ENCODE peak calls at places on chromosomes 16 and 17, in five cellular contexts. X is neural progenitor cell; A is AG04450; Y is CD8-positive, alpha-beta T cell; G is H9. N is an unnamed sample.

GRCh38 chr17:67525239-67526135 is 148.4 kb downstream of the PITPNC1 start:
- DNase-seq in G (peak; percentile 19), Y (no peak), A (no peak), X (no peak), N (no peak)

GRCh38 chr16:75385507-75386152 is 47.7 kb downstream of the CFDP1 start:
- DNase-seq in Y (no peak), A (peak; percentile 79), G (no peak), X (peak; percentile 66), N (no peak)

GRCh38 chr17:16439867-16440351 is 24.5 kb downstream of the TRPV2 start:
- DNase-seq in Y (no peak), A (no peak), G (no peak), X (no peak), N (no peak)

GRCh38 chr17:15171433-15172047 is 93.6 kb downstream of the PMP22 start:
- DNase-seq in A (peak; percentile 55), Y (no peak), G (peak; percentile 91), X (peak; percentile 79), N (peak; percentile 26)

GRCh38 chr16:86783626-86784266 is 205.4 kb downstream of the FOXL1 start:
- DNase-seq in Y (no peak), X (no peak), G (no peak), A (no peak), N (no peak)

GRCh38 chr16:4664538-4665418 is 28.6 kb upstream of the NUDT16L1 start:
- DNase-seq in G (peak; percentile 49), X (no peak), A (no peak), Y (no peak), N (no peak)

GRCh38 chr17:3916013-3916696 is at the start of gene P2RX1:
- DNase-seq in Y (no peak), X (no peak), A (no peak), G (no peak), N (no peak)

GRCh38 chr16:46629331-46629843 is 8.2 kb upstream of the SHCBP1 start:
- DNase-seq in X (peak; percentile 41), Y (no peak), G (peak; percentile 63), A (no peak), N (no peak)

GRCh38 chr17:52297230-52298010 is 138.9 kb upstream of the CA10 start:
- DNase-seq in A (no peak), X (peak; percentile 5), G (no peak), Y (no peak), N (no peak)

GRCh38 chr16:35431829-35432663 is 1972.6 kb downstream of the TP53TG3F start:
- DNase-seq in A (no peak), Y (no peak), X (no peak), G (no peak), N (no peak)

GRCh38 chr17:38415250-38416194 is 12.7 kb upstream of the ARHGAP23 start:
- DNase-seq in X (peak; percentile 61), G (peak; percentile 89), Y (no peak), A (peak; percentile 26), N (no peak)

GRCh38 chr17:48241131-48241591 is 133.6 kb downstream of the SNX11 start:
- DNase-seq in X (no peak), Y (no peak), G (no peak), A (no peak), N (no peak)

GRCh38 chr17:29019475-29020181 is 13.8 kb upstream of the SEZ6 start:
- DNase-seq in Y (no peak), G (peak; percentile 74), A (no peak), X (peak; percentile 63), N (no peak)

GRCh38 chr17:50187741-50188520 is 13.5 kb downstream of the COL1A1 start:
- DNase-seq in A (no peak), G (no peak), X (no peak), Y (no peak), N (no peak)

GRCh38 chr16:49855280-49855821 is 561 bp downstream of the ZNF423 start:
- DNase-seq in A (peak; percentile 4), X (peak; percentile 96), Y (peak; percentile 21), G (peak; percentile 86), N (peak; percentile 48)

GRCh38 chr16:55871411-55872038 is 3.6 kb downstream of the CES5A start:
- DNase-seq in G (no peak), Y (no peak), A (no peak), X (no peak), N (no peak)

GRCh38 chr17:61731330-61731729 is 132.0 kb downstream of the BRIP1 start:
- DNase-seq in Y (no peak), X (no peak), A (no peak), G (no peak), N (no peak)

GRCh38 chr16:71383054-71383773 is 24.7 kb downstream of the CALB2 start:
- DNase-seq in Y (no peak), X (peak; percentile 43), G (peak; percentile 45), A (no peak), N (no peak)

GRCh38 chr17:78406396-78406795 is 27.9 kb downstream of the PGS1 start:
- DNase-seq in A (no peak), G (no peak), Y (no peak), X (no peak), N (no peak)

GRCh38 chr16:85897384-85897783 is 1.6 kb upstream of the IRF8 start:
- DNase-seq in G (no peak), Y (no peak), X (no peak), A (no peak), N (no peak)

GRCh38 chr16:15689290-15689689 is 39.2 kb downstream of the NDE1 start:
- DNase-seq in Y (no peak), A (no peak), G (no peak), X (no peak), N (no peak)

GRCh38 chr16:9300252-9300651 is 208.8 kb downstream of the HAPSTR1 start:
- DNase-seq in G (no peak), A (no peak), X (no peak), Y (no peak), N (no peak)

GRCh38 chr17:17188586-17188985 is 17.5 kb downstream of the PLD6 start:
- DNase-seq in X (no peak), A (no peak), G (no peak), Y (no peak), N (no peak)

GRCh38 chr17:56160395-56160889 is 7.2 kb downstream of the ANKFN1 start:
- DNase-seq in A (no peak), X (no peak), Y (no peak), G (no peak), N (no peak)

GRCh38 chr17:3773511-3773910 is 27.5 kb downstream of the ITGAE start:
- DNase-seq in A (peak; percentile 34), G (no peak), Y (no peak), X (no peak), N (no peak)

GRCh38 chr16:66265106-66265415 is 101.4 kb upstream of the CDH5 start:
- DNase-seq in G (no peak), X (no peak), A (no peak), Y (no peak), N (no peak)

GRCh38 chr16:77500286-77500598 is 65.4 kb upstream of the ADAMTS18 start:
- DNase-seq in X (no peak), Y (no peak), A (no peak), G (peak; percentile 41), N (no peak)

GRCh38 chr17:27888945-27889344 is 4.2 kb downstream of the LYRM9 start:
- DNase-seq in Y (no peak), G (peak; percentile 87), X (peak; percentile 85), A (no peak), N (no peak)
- H3K27ac ChIP-seq in Y (no peak overlapping the region), G (no peak overlapping the region), X (no peak overlapping the region), A (no peak overlapping the region), N (no peak overlapping the region)

GRCh38 chr17:34974794-34975428 is 5.4 kb upstream of the LIG3 start:
- DNase-seq in A (no peak), Y (no peak), X (no peak), G (no peak), N (no peak)
- H3K27ac ChIP-seq in A (no peak overlapping the region), Y (no peak overlapping the region), X (no peak overlapping the region), G (no peak overlapping the region), N (no peak overlapping the region)

DNA sequence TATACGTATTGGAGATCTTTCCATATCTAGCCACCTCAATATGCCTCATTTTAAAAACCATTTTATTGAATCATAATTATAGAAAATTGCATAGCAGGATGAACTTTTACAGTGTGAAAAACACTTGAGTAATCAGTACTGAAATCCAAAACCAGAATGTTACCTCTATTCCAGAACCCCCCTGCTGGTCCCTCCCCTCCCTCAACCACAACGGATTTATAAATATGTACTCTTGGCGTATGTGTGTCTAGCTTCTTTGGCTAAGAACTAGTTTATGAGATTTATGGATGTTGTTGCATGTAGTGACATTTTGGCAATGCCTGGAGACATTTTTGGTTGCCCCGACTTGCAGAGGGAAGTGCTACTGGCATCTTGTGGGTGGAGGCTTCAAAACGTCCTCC is 23.4 kb downstream of the ITPRIPL2 start:
- DNase-seq in A (no peak), G (no peak), Y (no peak), X (no peak), N (no peak)
- H3K27ac ChIP-seq in A (peak overlapping the region; percentile 48), G (no peak overlapping the region), Y (no peak overlapping the region), X (no peak overlapping the region), N (no peak overlapping the region)

DNA sequence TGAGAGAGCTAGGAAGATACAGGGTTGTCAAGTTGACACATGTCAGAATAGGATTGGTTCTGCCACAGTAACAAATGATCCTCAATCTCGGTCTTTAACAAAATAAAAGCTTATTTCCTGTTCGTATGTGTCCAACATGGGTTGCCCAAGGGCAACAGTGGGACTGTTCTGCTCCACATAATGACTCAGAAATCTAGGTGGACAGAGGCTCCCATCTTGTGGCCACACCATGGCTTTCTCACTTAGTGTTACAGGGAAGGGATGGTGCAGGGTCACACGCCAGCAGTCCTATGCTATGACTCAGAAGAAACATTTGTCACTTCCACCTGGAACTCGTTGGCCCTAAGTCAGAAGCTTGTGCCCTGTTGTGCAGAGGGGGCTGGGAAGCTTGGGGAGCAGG is 364.9 kb downstream of the SNX29 start:
- DNase-seq in A (no peak), X (no peak), Y (no peak), G (no peak), N (no peak)
- H3K27ac ChIP-seq in A (peak overlapping the region; percentile 39), X (no peak overlapping the region), Y (no peak overlapping the region), G (no peak overlapping the region), N (no peak overlapping the region)

DNA sequence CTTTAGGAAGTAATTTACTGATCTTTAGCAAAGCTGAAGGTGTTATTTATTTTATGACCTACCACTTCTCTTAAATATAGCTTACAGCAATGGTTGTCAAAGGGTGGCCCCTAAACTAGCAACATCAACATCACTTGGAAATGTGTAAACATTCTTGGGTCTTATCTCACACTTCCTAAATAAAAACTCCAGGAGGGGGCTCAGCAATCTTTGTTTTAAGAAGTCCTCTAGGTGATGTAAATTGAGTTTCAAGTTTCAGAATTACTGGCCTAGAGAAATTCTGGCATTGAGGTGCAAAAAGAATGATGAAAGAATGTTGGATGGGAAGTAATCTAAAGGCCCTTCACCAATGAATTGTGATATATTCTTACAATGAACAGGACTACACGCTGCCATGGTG is 142.3 kb downstream of the HS3ST4 start:
- DNase-seq in G (no peak), X (no peak), Y (no peak), A (no peak), N (no peak)
- H3K27ac ChIP-seq in G (no peak overlapping the region), X (no peak overlapping the region), Y (no peak overlapping the region), A (no peak overlapping the region), N (no peak overlapping the region)

DNA sequence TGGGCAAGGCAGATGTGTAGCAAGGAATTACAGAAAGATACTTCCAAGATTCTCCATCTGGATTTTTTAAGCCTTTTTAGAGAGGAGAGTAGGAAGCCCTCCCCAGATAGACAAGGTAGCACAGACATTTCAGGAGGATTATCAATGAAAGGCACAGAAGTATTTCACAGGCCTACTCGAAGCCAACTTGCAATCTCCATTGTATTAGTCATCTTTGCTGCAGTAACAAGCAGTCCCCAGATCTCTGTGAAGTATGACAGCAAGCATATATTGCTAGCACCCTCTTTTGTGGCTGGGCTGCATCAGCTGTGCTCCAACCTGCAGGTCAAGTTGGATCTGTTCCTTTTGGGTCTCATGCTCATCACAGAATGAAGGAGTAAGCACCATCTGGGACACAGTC is 101.6 kb downstream of the MAF start:
- DNase-seq in Y (no peak), G (no peak), A (no peak), X (no peak), N (no peak)
- H3K27ac ChIP-seq in Y (no peak overlapping the region), G (no peak overlapping the region), A (no peak overlapping the region), X (no peak overlapping the region), N (no peak overlapping the region)

GRCh38 chr16:69741519-69741918 is 13.2 kb downstream of the NOB1 start:
- DNase-seq in X (no peak), A (no peak), Y (no peak), G (no peak), N (no peak)
- H3K27ac ChIP-seq in X (no peak overlapping the region), A (peak overlapping the region; percentile 52), Y (no peak overlapping the region), G (no peak overlapping the region), N (peak overlapping the region; percentile 71)